ENCODE peak calls at places on chromosome 19, in eight cellular contexts. N, L, M, G, U, I, H and K are unnamed samples. For H3K4me1 and H3K9me3, the result is how much of the 10 kb centered on the place peaks cover.

GRCh38 chr19:47901370-47901769 is 15.3 kb upstream of the SULT2A1 start:
- DNase-seq in H (no peak), G (no peak), I (no peak), M (no peak), L (no peak), N (no peak), U (no peak), K (no peak)

GRCh38 chr19:17794731-17795494 is at the start of gene B3GNT3:
- DNase-seq in G (peak), N (no peak), H (no peak), M (no peak), I (no peak), L (no peak), U (peak), K (no peak)

GRCh38 chr19:57667220-57667619 is 1.5 kb upstream of the ZSCAN4 start:
- DNase-seq in I (no peak), H (no peak), N (no peak), M (no peak), G (no peak), U (no peak), L (no peak), K (no peak)

GRCh38 chr19:45146251-45146650 is 14.5 kb downstream of the NKPD1 start:
- DNase-seq in N (no peak), M (no peak), I (no peak), H (no peak), L (no peak), G (no peak), U (no peak), K (no peak)

GRCh38 chr19:49983645-49984229 is 22.8 kb upstream of the SIGLEC11 start:
- DNase-seq in I (peak), G (peak), M (no peak), N (peak), U (no peak), H (peak), L (peak), K (peak)

GRCh38 chr19:9309139-9309973 is at the start of gene ZNF699:
- DNase-seq in N (peak), I (peak), M (peak), G (peak), L (peak), U (peak), H (peak), K (peak)

GRCh38 chr19:2040647-2041435 is 10.2 kb downstream of the MKNK2 start:
- DNase-seq in L (peak), N (peak), M (no peak), I (no peak), U (peak), H (no peak), G (no peak), K (no peak)

GRCh38 chr19:19514881-19515763 is at the start of gene TSSK6:
- DNase-seq in I (no peak), H (no peak), L (no peak), N (peak), G (no peak), M (no peak), U (peak), K (no peak)

GRCh38 chr19:48833049-48833448 is 3.2 kb downstream of the HSD17B14 start:
- DNase-seq in L (no peak), U (no peak), N (no peak), H (no peak), I (no peak), G (no peak), M (no peak), K (no peak)

GRCh38 chr19:41754596-41754995 is 734 bp upstream of the CEACAM6 start:
- DNase-seq in N (no peak), H (no peak), L (no peak), U (no peak), I (no peak), G (no peak), M (no peak), K (no peak)

GRCh38 chr19:4292515-4292914 is 9.7 kb downstream of the TMIGD2 start:
- DNase-seq in U (peak), L (no peak), N (no peak), M (no peak), G (no peak), H (no peak), I (no peak), K (no peak)

GRCh38 chr19:16654621-16655020 is 5.3 kb downstream of the SMIM7 start:
- DNase-seq in U (no peak), I (no peak), M (no peak), N (no peak), G (no peak), L (no peak), H (no peak), K (no peak)

GRCh38 chr19:46722004-46722380 is 5.1 kb upstream of the PRKD2 start:
- DNase-seq in G (no peak), M (no peak), U (no peak), H (no peak), I (no peak), L (no peak), N (no peak), K (no peak)

GRCh38 chr19:19948800-19949199 is 48.1 kb downstream of the ZNF93 start:
- DNase-seq in H (no peak), I (no peak), L (no peak), N (no peak), G (no peak), U (no peak), M (no peak), K (no peak)

GRCh38 chr19:46426035-46426505 is 2.7 kb downstream of the PNMA8C start:
- DNase-seq in H (no peak), G (no peak), N (no peak), L (no peak), I (no peak), M (no peak), U (no peak), K (no peak)

GRCh38 chr19:39131255-39131755 is 5.7 kb downstream of the PAK4 start:
- DNase-seq in L (no peak), M (no peak), N (peak), I (peak), G (no peak), H (no peak), U (no peak), K (no peak)

GRCh38 chr19:30602661-30603322 is 230.6 kb downstream of the ZNF536 start:
- DNase-seq in G (no peak), N (no peak), U (no peak), H (no peak), M (no peak), L (no peak), I (no peak), K (no peak)

GRCh38 chr19:4913996-4914735 is 4.9 kb downstream of the UHRF1 start:
- DNase-seq in L (no peak), H (no peak), N (no peak), G (peak), U (no peak), M (no peak), I (no peak), K (no peak)

GRCh38 chr19:29831041-29831548 is 19.3 kb downstream of the CCNE1 start:
- DNase-seq in G (peak), M (peak), I (no peak), U (no peak), H (peak), L (no peak), N (peak), K (no peak)

GRCh38 chr19:30742981-30743380 is 370.8 kb downstream of the ZNF536 start:
- DNase-seq in L (no peak), G (no peak), M (no peak), N (no peak), I (no peak), H (no peak), U (no peak), K (no peak)

GRCh38 chr19:12596485-12596884 is 14.1 kb downstream of the ZNF490 start:
- DNase-seq in U (no peak), I (no peak), H (no peak), G (no peak), N (no peak), M (peak), L (no peak), K (no peak)

GRCh38 chr19:41166888-41167804 is 25.9 kb upstream of the CYP2S1 start:
- DNase-seq in L (no peak), N (no peak), M (no peak), I (no peak), U (no peak), H (no peak), G (no peak), K (no peak)

GRCh38 chr19:2654585-2654861 is 48.0 kb downstream of the GNG7 start:
- DNase-seq in G (no peak), I (no peak), M (no peak), U (no peak), H (no peak), N (no peak), L (no peak), K (no peak)

GRCh38 chr19:4977299-4978174 is 8.6 kb downstream of the KDM4B start:
- DNase-seq in L (peak), M (no peak), U (peak), N (peak), I (peak), H (no peak), G (no peak), K (peak)

GRCh38 chr19:17505218-17505617 is 6.2 kb upstream of the PGLS start:
- DNase-seq in M (no peak), N (no peak), H (no peak), U (no peak), G (no peak), I (no peak), L (no peak), K (no peak)

GRCh38 chr19:17772172-17772571 is 20.9 kb downstream of the FCHO1 start:
- DNase-seq in I (no peak), N (no peak), G (no peak), U (no peak), M (no peak), L (no peak), H (no peak), K (no peak)

GRCh38 chr19:18373892-18374629 is 11.9 kb upstream of the GDF15 start:
- DNase-seq in M (peak), L (peak), N (peak), U (peak), H (peak), G (peak), I (peak), K (peak)

GRCh38 chr19:6970478-6970877 is 50.8 kb downstream of the MBD3L2B start:
- DNase-seq in L (no peak), G (no peak), U (no peak), M (no peak), H (no peak), I (no peak), N (no peak), K (no peak)

GRCh38 chr19:3129112-3129511 is 6.7 kb upstream of the GNA15 start:
- DNase-seq in M (no peak), U (no peak), L (no peak), H (no peak), I (no peak), N (no peak), G (no peak), K (peak)

GRCh38 chr19:33496016-33496415 is 25.6 kb downstream of the PEPD start:
- DNase-seq in N (no peak), U (no peak), H (no peak), G (no peak), I (no peak), M (no peak), L (no peak), K (no peak)

GRCh38 chr19:58519087-58519354 is 589 bp downstream of the ZBTB45 start:
- DNase-seq in H (peak), I (peak), N (peak), L (peak), U (no peak), M (peak), G (peak), K (peak)

GRCh38 chr19:14023404-14024235 is 4.3 kb upstream of the RLN3 start:
- DNase-seq in I (no peak), L (no peak), G (no peak), U (no peak), N (peak), M (no peak), H (no peak), K (no peak)

GRCh38 chr19:988081-988480 is 3.9 kb downstream of the WDR18 start:
- DNase-seq in H (no peak), I (no peak), L (no peak), N (no peak), G (no peak), U (no peak), M (no peak), K (no peak)
- H3K4me1 ChIP-seq in H (under half), I (under half), L (under half), N (under half), G (under half), U (under half), M (under half), K (under half)

GRCh38 chr19:43812689-43813088 is 10.4 kb upstream of the LYPD5 start:
- DNase-seq in N (no peak), G (no peak), I (no peak), M (no peak), L (no peak), H (no peak), U (no peak), K (no peak)

GRCh38 chr19:43811833-43812232 is 9.6 kb upstream of the LYPD5 start:
- DNase-seq in U (no peak), L (no peak), G (no peak), I (no peak), H (no peak), N (no peak), M (no peak), K (no peak)

GRCh38 chr19:43812259-43812658 is 10.0 kb upstream of the LYPD5 start:
- DNase-seq in L (no peak), M (no peak), U (no peak), H (no peak), I (no peak), N (no peak), G (no peak), K (no peak)

GRCh38 chr19:43818500-43818899 is 8.6 kb upstream of the ZNF283 start:
- DNase-seq in G (no peak), U (no peak), I (no peak), H (no peak), N (no peak), M (no peak), L (no peak), K (no peak)

GRCh38 chr19:43814663-43815352 is 12.3 kb upstream of the ZNF283 start:
- DNase-seq in L (no peak), I (no peak), H (no peak), N (no peak), U (no peak), M (no peak), G (no peak), K (no peak)
- H3K27ac ChIP-seq in L (no peak), I (no peak), H (no peak), N (no peak), U (no peak), M (no peak), G (no peak), K (no peak)

GRCh38 chr19:15644066-15644741 is 3.5 kb downstream of the CYP4F3 start:
- DNase-seq in U (no peak), M (no peak), N (no peak), H (no peak), I (no peak), G (no peak), L (no peak), K (no peak)

GRCh38 chr19:15641901-15642491 is 1.3 kb downstream of the CYP4F3 start:
- DNase-seq in I (no peak), M (no peak), L (no peak), H (no peak), U (no peak), G (no peak), N (no peak), K (no peak)

GRCh38 chr19:15640904-15641597 is 354 bp downstream of the CYP4F3 start:
- DNase-seq in U (no peak), G (no peak), I (no peak), L (no peak), M (no peak), H (no peak), N (no peak), K (no peak)

GRCh38 chr19:15643387-15643786 is 2.7 kb downstream of the CYP4F3 start:
- DNase-seq in U (no peak), M (no peak), L (no peak), I (no peak), N (no peak), G (no peak), H (no peak), K (no peak)

GRCh38 chr19:15642807-15643206 is 2.1 kb downstream of the CYP4F3 start:
- DNase-seq in I (no peak), H (no peak), M (no peak), N (no peak), U (no peak), G (no peak), L (no peak), K (no peak)
- H3K9me3 ChIP-seq in I (under half), H (under half), M (under half), N (under half), U (under half), G (under half), L (under half), K (under half)

GRCh38 chr19:8148088-8148409 is 1.3 kb downstream of the FBN3 start:
- DNase-seq in U (no peak), H (no peak), M (no peak), I (no peak), L (no peak), N (no peak), G (no peak), K (no peak)

GRCh38 chr19:8144273-8144672 is 5.1 kb downstream of the FBN3 start:
- DNase-seq in N (no peak), G (no peak), M (no peak), I (no peak), L (no peak), H (no peak), U (no peak), K (no peak)

GRCh38 chr19:8147579-8147978 is 1.8 kb downstream of the FBN3 start:
- DNase-seq in M (no peak), G (no peak), H (no peak), I (no peak), L (no peak), U (no peak), N (no peak), K (no peak)

GRCh38 chr19:8146877-8147575 is 2.4 kb downstream of the FBN3 start:
- DNase-seq in H (no peak), G (no peak), L (no peak), I (no peak), N (no peak), M (no peak), U (peak), K (no peak)

GRCh38 chr19:8145969-8146368 is 3.4 kb downstream of the FBN3 start:
- DNase-seq in U (peak), M (no peak), H (no peak), I (no peak), G (no peak), N (no peak), L (no peak), K (no peak)
- H3K4me1 ChIP-seq in U (under half), M (under half), H (under half), I (under half), G (under half), N (under half), L (under half), K (under half)

DNA sequence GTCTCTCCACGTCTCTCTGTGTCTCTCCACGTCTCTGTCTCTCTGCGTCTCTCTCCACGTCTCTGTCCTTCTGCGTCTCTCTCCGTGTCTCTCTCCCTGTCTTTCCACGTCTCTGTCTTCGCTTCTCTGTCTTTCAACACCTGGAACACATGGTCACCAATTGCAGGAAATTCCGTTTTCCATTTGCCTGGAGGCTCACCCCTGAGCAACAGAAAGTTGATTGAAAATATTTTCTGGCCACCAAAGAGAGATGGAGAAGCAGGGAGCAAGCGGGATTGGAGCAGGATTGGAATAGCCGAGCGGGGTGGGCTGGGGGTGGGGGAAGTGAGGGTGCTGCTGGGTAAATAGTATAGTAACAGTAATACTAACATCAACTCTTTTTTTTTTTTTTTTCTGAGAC is 1.7 kb downstream of the KANK2 start:
- DNase-seq in G (no peak), I (no peak), L (no peak), N (no peak), M (no peak), H (no peak), U (no peak), K (no peak)
- H3K27ac ChIP-seq in G (no peak), I (peak), L (peak), N (no peak), M (peak), H (no peak), U (peak), K (peak)

DNA sequence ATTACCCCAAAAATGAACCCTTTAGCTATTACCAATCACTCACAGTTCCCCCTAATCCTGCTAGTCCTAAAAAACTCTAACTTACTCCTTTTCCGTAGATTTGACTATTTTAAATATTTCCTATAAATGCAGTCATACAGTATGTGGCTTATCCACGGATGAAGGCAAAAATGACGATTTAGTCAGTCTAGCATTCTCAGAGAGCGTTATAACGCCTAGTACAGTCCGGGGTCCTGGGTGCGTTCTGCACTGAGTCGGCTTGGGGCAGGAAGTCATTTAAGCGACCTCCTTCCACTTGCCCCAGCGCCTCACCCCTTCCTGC is 520 bp upstream of the ZNF383 start:
- DNase-seq in M (no peak), U (no peak), H (no peak), G (no peak), I (no peak), N (no peak), L (no peak), K (no peak)
- H3K9me3 ChIP-seq in M (under half), U (under half), H (under half), G (under half), I (under half), N (under half), L (under half), K (under half)